ENCODE peak calls at places on chromosomes 2 and 18, in nine cellular contexts. O is tibial nerve, R is esophagus squamous epithelium, E is MM.1S, Y is suprapubic skin, B is cardiac muscle cell, L is stomach, U is heart left ventricle, Q is aorta. D is an unnamed sample.
A peak's percentile ranks its signal among the peaks of the same experiment; 100 is the strongest.

GRCh38 chr2:156538083-156538504 is 101.9 kb downstream of the GPD2 start:
- DNase-seq in O (no peak), R (no peak), E (no peak), Y (no peak), B (no peak), L (no peak), U (no peak), Q (no peak), D (no peak)

GRCh38 chr18:53745228-53745967 is 479.1 kb downstream of the MBD2 start:
- DNase-seq in O (no peak), R (no peak), E (no peak), Y (no peak), B (peak; percentile 8), L (no peak), U (no peak), Q (no peak), D (no peak)

GRCh38 chr2:105935048-105935447 is 190.3 kb downstream of the NCK2 start:
- DNase-seq in O (no peak), R (no peak), E (no peak), Y (no peak), B (no peak), L (no peak), U (no peak), Q (no peak), D (no peak)

GRCh38 chr18:2985628-2986027 is 27.3 kb downstream of the LPIN2 start:
- DNase-seq in O (no peak), R (no peak), E (peak; percentile 47), Y (no peak), B (peak; percentile 68), L (no peak), U (no peak), Q (no peak), D (no peak)

GRCh38 chr2:38095996-38096861 is 20.3 kb upstream of the CYP1B1 start:
- DNase-seq in O (no peak), R (no peak), E (no peak), Y (no peak), B (peak; percentile 57), L (no peak), U (peak; percentile 82), Q (no peak), D (no peak)

GRCh38 chr2:71782323-71782722 is 329.0 kb downstream of the DYSF start:
- DNase-seq in O (no peak), R (no peak), E (no peak), Y (no peak), B (no peak), L (no peak), U (no peak), Q (no peak), D (no peak)

GRCh38 chr2:46151582-46151981 is 145.6 kb upstream of the EPAS1 start:
- DNase-seq in O (no peak), R (no peak), E (no peak), Y (no peak), B (no peak), L (no peak), U (no peak), Q (no peak), D (no peak)

GRCh38 chr2:85794491-85795121 is 40.8 kb downstream of the ATOH8 start:
- DNase-seq in O (no peak), R (no peak), E (no peak), Y (no peak), B (no peak), L (no peak), U (peak; percentile 36), Q (peak; percentile 56), D (no peak)

GRCh38 chr2:7886665-7887064 is 795.2 kb upstream of the ID2 start:
- DNase-seq in O (no peak), R (no peak), E (no peak), Y (no peak), B (no peak), L (no peak), U (no peak), Q (no peak), D (no peak)

GRCh38 chr2:7887441-7887840 is 794.4 kb upstream of the ID2 start:
- DNase-seq in O (no peak), R (no peak), E (no peak), Y (no peak), B (no peak), L (no peak), U (no peak), Q (no peak), D (no peak)

GRCh38 chr2:7891312-7891711 is 790.5 kb upstream of the ID2 start:
- DNase-seq in O (no peak), R (no peak), E (no peak), Y (no peak), B (no peak), L (no peak), U (no peak), Q (no peak), D (no peak)

GRCh38 chr2:7884338-7884737 is 797.5 kb upstream of the ID2 start:
- DNase-seq in O (no peak), R (no peak), E (no peak), Y (no peak), B (no peak), L (no peak), U (no peak), Q (no peak), D (no peak)

GRCh38 chr2:7888876-7889275 is 793.0 kb upstream of the ID2 start:
- DNase-seq in O (no peak), R (no peak), E (no peak), Y (no peak), B (no peak), L (no peak), U (no peak), Q (no peak), D (no peak)
- H3K4me3 ChIP-seq in O (no peak overlapping the region), R (no peak overlapping the region), E (no peak overlapping the region), Y (no peak overlapping the region), B (no peak overlapping the region), L (no peak overlapping the region), U (no peak overlapping the region), Q (no peak overlapping the region), D (no peak overlapping the region)

DNA sequence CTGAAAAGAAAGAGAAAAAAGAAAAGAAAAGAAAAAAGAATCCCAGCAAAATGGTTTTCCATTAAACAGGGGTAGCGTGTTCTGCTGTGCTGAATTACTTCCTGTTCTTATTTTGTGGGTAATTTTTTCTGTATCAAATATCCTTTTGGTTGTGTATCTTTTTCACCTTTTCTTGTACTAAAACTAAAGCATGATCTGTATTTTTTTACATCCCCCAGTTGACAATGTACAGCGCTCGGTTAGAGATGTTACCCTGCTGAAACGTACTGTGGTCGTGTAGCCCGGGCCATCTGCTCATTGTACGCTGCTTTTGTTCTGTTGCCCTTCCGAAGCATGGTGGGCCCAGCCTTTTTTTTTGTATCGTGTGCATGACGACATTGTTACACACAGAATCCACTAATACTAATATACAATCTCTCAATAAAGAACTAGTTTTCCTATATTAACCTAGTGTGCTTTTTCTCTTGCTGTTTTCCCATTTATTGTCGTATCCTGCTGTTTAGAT is 233.1 kb downstream of the HAUS1 start:
- DNase-seq in O (no peak), R (no peak), E (no peak), Y (no peak), B (no peak), L (no peak), U (no peak), Q (no peak), D (no peak)
- H3K4me1 ChIP-seq in O (peaks cover 7% of the 10 kb centered on the region), R (peaks cover 21% of the 10 kb centered on the region), E (no peaks in the 10 kb centered on the region), Y (peaks cover 32% of the 10 kb centered on the region), B (peaks cover 49% of the 10 kb centered on the region), L (peaks cover 25% of the 10 kb centered on the region), U (peaks cover 17% of the 10 kb centered on the region), Q (no peaks in the 10 kb centered on the region), D (peaks cover 35% of the 10 kb centered on the region)

GRCh38 chr2:121902616-121903015 is 147.2 kb downstream of the TSN start:
- DNase-seq in O (no peak), R (no peak), E (no peak), Y (no peak), B (no peak), L (no peak), U (no peak), Q (no peak), D (no peak)

GRCh38 chr2:121903037-121903689 is 147.7 kb downstream of the TSN start:
- DNase-seq in O (no peak), R (no peak), E (no peak), Y (no peak), B (peak; percentile 25), L (no peak), U (no peak), Q (no peak), D (no peak)

GRCh38 chr2:121905201-121905600 is 149.8 kb downstream of the TSN start:
- DNase-seq in O (no peak), R (no peak), E (no peak), Y (no peak), B (no peak), L (no peak), U (no peak), Q (no peak), D (no peak)

GRCh38 chr2:121906170-121906569 is 150.7 kb downstream of the TSN start:
- DNase-seq in O (no peak), R (no peak), E (no peak), Y (no peak), B (no peak), L (no peak), U (no peak), Q (no peak), D (no peak)

DNA sequence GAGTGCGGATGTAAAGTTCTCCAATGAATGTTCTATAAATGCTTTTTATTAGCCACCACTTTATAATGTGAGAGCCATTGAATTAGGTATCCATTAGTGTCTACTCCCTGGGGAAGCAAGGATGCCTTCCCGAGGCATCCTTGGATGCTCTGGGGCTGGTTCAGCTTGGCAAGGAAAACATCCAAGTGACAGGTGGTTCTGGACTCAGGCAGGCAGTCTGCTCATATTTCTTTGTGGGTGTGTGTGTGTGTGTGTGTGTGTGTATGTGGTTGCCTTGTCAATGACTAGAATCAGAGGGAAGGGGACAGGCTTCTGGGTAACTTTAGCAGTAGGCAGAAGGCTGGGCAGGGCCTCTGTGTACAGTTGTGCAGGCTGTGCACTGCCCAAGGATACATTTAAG is 149.2 kb downstream of the TSN start:
- DNase-seq in O (no peak), R (no peak), E (no peak), Y (no peak), B (no peak), L (no peak), U (no peak), Q (no peak), D (no peak)
- H3K27me3 ChIP-seq in O (no peaks in the 10 kb centered on the region), R (peaks cover 16% of the 10 kb centered on the region), E (no peaks in the 10 kb centered on the region), Y (peaks cover 3% of the 10 kb centered on the region), B (no peaks in the 10 kb centered on the region), L (peaks cover 21% of the 10 kb centered on the region), U (no peaks in the 10 kb centered on the region), Q (no peaks in the 10 kb centered on the region), D (peaks cover 18% of the 10 kb centered on the region)

GRCh38 chr2:236847023-236847422 is 238.7 kb upstream of the COPS8 start:
- DNase-seq in O (no peak), R (no peak), E (no peak), Y (no peak), B (no peak), L (no peak), U (no peak), Q (no peak), D (no peak)

GRCh38 chr2:236849940-236850339 is 235.7 kb upstream of the COPS8 start:
- DNase-seq in O (no peak), R (no peak), E (no peak), Y (no peak), B (no peak), L (no peak), U (no peak), Q (no peak), D (no peak)

GRCh38 chr2:236849508-236849907 is 236.2 kb upstream of the COPS8 start:
- DNase-seq in O (no peak), R (no peak), E (no peak), Y (no peak), B (no peak), L (no peak), U (no peak), Q (no peak), D (no peak)

GRCh38 chr2:236847538-236848263 is 238.0 kb upstream of the COPS8 start:
- DNase-seq in O (no peak), R (no peak), E (no peak), Y (no peak), B (no peak), L (no peak), U (no peak), Q (no peak), D (no peak)

DNA sequence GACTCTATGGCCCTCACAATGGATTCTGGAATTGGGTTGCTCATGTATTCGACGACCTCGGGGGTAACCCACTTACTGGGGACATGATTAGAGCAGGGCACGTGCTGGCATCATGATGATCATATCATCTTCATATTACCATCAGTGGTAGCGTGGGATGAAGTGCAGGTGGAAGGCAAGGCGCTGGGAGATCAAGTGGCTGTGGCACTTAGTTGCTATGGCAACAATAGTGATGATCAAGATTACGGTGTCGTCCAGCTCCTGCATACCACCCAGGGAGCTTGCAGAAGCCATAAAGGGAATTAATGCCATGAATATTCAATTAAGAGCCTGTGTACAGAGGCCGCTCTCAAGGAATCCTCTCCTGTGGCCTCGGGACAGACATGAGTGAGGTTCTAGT is 237.2 kb upstream of the COPS8 start:
- DNase-seq in O (no peak), R (no peak), E (no peak), Y (no peak), B (no peak), L (no peak), U (no peak), Q (no peak), D (no peak)
- H3K4me3 ChIP-seq in O (no peak overlapping the region), R (no peak overlapping the region), E (no peak overlapping the region), Y (no peak overlapping the region), B (no peak overlapping the region), L (no peak overlapping the region), U (no peak overlapping the region), Q (no peak overlapping the region), D (no peak overlapping the region)

D was measured in left lung.